ENCODE peak calls at places on chromosome 4, in seven cellular contexts. Z, H, C, G, F, O and M are unnamed samples.

GRCh38 chr4:101199507-101200285 is 147.6 kb downstream of the PPP3CA start:
- DNase-seq in Z (no peak), H (no peak), C (no peak), G (no peak), F (no peak), O (no peak), M (no peak)

GRCh38 chr4:170226288-170226687 is 136.5 kb upstream of the AADAT start:
- DNase-seq in Z (no peak), H (no peak), C (no peak), G (no peak), F (no peak), O (no peak), M (no peak)

GRCh38 chr4:166064706-166065105 is 191.7 kb downstream of the TLL1 start:
- DNase-seq in Z (no peak), H (no peak), C (no peak), G (no peak), F (no peak), O (no peak), M (no peak)

GRCh38 chr4:110442309-110442708 is 33.6 kb upstream of the ENPEP start:
- DNase-seq in Z (no peak), H (peak; percentile 62), C (no peak), G (no peak), F (no peak), O (no peak), M (no peak)

GRCh38 chr4:39502034-39502658 is 25.1 kb downstream of the UGDH start:
- DNase-seq in Z (no peak), H (no peak), C (no peak), G (no peak), F (no peak), O (no peak), M (no peak)

GRCh38 chr4:168183717-168184571 is 91.6 kb downstream of the ANXA10 start:
- DNase-seq in Z (no peak), H (no peak), C (no peak), G (no peak), F (no peak), O (no peak), M (no peak)

GRCh38 chr4:109009909-109010308 is 247.1 kb upstream of the ETNPPL start:
- DNase-seq in Z (no peak), H (no peak), C (no peak), G (no peak), F (no peak), O (no peak), M (no peak)

GRCh38 chr4:7785017-7785416 is 154.6 kb downstream of the AFAP1 start:
- DNase-seq in Z (no peak), H (no peak), C (no peak), G (no peak), F (peak; percentile 34), O (peak; percentile 7), M (no peak)

GRCh38 chr4:185591679-185592141 is 56.4 kb upstream of the PDLIM3 start:
- DNase-seq in Z (no peak), H (no peak), C (no peak), G (no peak), F (no peak), O (peak; percentile 47), M (no peak)

GRCh38 chr4:87555751-87556619 is 26.8 kb upstream of the SPARCL1 start:
- DNase-seq in Z (no peak), H (no peak), C (no peak), G (no peak), F (no peak), O (no peak), M (peak; percentile 87)

GRCh38 chr4:5823542-5824211 is 69.2 kb downstream of the CRMP1 start:
- DNase-seq in Z (no peak), H (no peak), C (no peak), G (no peak), F (no peak), O (no peak), M (no peak)

GRCh38 chr4:40612831-40613230 is 16.8 kb downstream of the RBM47 start:
- DNase-seq in Z (no peak), H (no peak), C (no peak), G (no peak), F (no peak), O (no peak), M (no peak)

GRCh38 chr4:39029752-39030694 is 2.2 kb downstream of the TMEM156 start:
- DNase-seq in Z (no peak), H (no peak), C (no peak), G (no peak), F (no peak), O (no peak), M (no peak)

GRCh38 chr4:27008693-27009092 is 148.1 kb downstream of the STIM2 start:
- DNase-seq in Z (no peak), H (no peak), C (no peak), G (no peak), F (no peak), O (no peak), M (no peak)

GRCh38 chr4:71270901-71271300 is 67.9 kb upstream of the SLC4A4 start:
- DNase-seq in Z (no peak), H (peak; percentile 64), C (no peak), G (no peak), F (no peak), O (no peak), M (no peak)

GRCh38 chr4:40750461-40751258 is 905 bp downstream of the NSUN7 start:
- DNase-seq in Z (no peak), H (no peak), C (no peak), G (no peak), F (no peak), O (peak; percentile 21), M (no peak)

GRCh38 chr4:45349859-45350258 is 623.5 kb upstream of the GNPDA2 start:
- DNase-seq in Z (no peak), H (no peak), C (no peak), G (no peak), F (no peak), O (no peak), M (no peak)

GRCh38 chr4:6760865-6761264 is 21.7 kb upstream of the KIAA0232 start:
- DNase-seq in Z (no peak), H (peak; percentile 40), C (no peak), G (no peak), F (no peak), O (no peak), M (no peak)

DNA sequence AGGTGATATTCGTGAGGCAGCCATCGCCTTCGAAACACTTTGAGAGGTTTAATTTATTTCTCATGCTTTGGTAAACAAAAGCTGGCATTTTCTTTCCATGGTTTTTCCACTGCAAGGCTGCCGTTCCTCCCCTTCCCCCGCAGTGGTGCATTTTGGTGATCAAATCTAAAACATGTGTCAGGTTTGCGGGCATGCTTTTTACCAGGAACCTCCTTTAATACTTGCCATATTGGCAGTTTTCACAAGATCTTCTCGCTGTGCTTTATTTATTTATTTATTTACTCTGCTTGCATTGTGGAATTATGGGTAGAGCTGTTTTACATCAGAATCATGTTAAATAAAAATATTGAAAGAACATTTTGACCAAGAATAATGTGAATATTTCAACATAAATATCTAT is 54.2 kb downstream of the STOX2 start:
- DNase-seq in Z (no peak), H (no peak), C (no peak), G (no peak), F (no peak), O (no peak), M (no peak)
- TF ChIP-seq POLR2A in Z (no peak), H (no peak), C (no peak), G (no peak), F (no peak), O (no peak), M (no peak)

DNA sequence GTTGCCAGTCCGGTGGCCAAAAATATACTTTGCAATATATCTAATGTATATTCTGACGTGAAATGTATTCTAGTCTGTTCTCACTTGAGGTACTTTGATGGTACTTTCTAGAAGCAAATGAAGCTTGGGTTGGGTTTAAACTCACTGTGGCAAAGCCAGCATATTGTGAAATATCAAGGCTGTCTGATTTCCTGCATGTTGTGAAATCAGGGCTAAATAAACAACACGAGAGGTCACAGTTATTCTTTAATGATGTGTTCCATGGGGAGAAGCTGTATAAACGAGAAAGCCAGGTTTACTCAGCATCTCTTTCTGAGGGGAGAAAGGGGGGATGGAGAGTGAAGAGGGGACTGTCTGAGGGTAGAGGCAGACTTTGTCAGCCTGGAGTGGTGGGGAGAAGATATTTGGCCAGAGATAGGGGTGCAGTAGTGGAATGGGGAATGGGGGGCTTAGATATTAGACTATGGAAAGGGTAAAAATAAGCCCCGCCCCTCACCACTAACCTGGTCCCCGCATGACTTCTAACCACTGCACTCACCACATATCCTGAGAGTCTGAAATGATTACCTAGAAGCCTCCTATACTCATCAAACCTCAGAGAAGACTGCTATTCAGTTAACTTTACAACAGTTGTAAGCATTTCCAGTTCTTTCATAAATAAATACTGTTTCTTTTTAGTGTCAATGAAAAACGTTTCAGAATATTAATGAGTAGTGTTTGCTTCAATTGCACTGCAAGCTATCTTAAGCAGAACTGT is 5.9 kb upstream of the SCARB2 start:
- DNase-seq in Z (no peak), H (no peak), C (no peak), G (peak; percentile 43), F (no peak), O (no peak), M (no peak)
- TF ChIP-seq POLR2A in Z (no peak), H (no peak), C (no peak), G (no peak), F (no peak), O (no peak), M (no peak)

DNA sequence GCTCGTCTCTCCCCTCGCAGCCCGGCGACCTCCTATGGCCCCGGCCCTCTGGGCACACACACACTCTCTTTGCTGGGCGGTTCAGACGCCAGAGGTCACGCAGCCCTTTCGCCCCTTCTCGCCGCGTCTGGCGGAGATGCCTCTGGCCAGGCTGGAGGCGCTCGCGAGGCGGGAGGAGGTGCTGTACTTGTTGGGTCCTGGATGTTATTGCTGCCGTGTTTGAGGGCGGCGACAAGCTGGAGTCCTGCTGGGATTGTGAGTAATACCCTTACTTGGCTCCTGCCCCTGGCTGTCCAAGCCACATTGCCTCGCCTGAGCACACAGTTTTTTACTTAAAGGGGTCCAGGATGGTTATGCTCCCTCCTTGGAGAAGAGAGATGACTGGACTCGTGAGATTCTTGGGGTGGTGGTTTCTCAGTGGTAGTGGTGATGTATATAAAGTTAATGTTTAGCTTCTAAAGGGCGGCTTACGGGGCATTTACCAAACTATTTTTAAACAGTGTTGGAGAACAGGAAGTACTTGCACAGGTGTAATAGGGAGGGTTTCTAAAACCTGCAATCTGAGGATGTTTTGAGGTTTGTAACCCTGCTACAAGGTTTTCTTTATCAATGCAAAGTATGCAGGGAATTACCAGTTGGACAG is 572 bp downstream of the USP53 start:
- DNase-seq in Z (peak; percentile 78), H (peak; percentile 92), C (peak; percentile 97), G (peak; percentile 78), F (peak; percentile 94), O (peak; percentile 84), M (peak; percentile 96)
- TF ChIP-seq POLR2A in Z (no peak), H (no peak), C (no peak), G (no peak), F (no peak), O (no peak), M (no peak)

DNA sequence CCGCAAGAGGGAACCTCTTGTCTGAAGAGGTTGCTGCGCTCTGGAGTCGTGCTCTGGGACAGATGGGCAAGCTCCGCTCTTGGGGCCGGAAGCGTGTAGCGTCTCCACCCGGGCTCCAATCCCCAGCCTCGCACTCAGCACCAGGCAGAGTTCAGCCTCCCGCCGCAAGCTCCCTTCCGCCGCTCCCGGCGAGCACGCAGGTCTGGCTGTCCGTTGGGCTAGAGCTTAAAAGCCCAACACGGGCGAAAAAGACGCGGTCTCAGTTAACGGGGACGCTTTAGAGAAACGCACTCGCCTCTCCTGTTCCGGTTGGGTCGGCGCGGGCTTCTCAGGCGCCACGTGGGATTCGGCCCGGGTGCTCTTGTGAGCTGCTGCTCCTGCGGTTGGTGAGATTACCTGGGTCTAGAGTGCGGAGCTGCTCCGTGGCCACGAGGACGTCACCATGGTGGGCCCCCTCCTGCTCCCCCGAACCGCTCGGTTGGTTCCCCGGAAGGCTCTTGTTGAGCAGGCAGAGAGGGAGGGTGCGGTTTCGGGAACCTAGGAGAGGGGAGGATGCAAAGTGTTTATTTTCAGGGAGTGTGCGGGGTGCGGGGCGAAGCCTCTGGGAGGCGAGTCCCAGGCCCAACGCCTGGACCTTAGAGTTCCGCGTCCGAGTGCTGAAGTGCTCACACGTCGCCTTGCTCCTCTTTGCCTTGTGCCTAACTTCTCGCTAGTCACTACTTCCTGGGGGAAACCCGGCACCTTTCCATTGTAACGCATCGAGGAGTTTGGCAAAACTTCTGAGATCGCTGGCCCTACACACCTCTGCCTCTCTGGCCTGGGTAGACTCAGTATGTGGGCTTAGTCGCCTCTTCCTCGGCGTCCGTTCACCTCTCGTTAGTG is at the start of gene TMA16:
- DNase-seq in Z (peak; percentile 78), H (peak; percentile 91), C (peak; percentile 96), G (peak; percentile 72), F (peak; percentile 91), O (peak; percentile 81), M (peak; percentile 94)
- TF ChIP-seq POLR2A in Z (no peak), H (peak; percentile 8), C (no peak), G (peak; percentile 40), F (no peak), O (peak; percentile 29), M (no peak)